ENCODE peak calls at places on chromosomes 2 and 18, in nine cellular contexts. H, N, F, R, G, C, D, T and J are unnamed samples.
A peak's percentile ranks its signal among the peaks of the same experiment; 100 is the strongest.

GRCh38 chr2:80303825-80304521 is 579 bp downstream of the LRRTM1 start:
- DNase-seq in C (no peak), T (no peak), F (no peak), D (no peak), N (no peak), R (no peak), H (peak; percentile 8), G (no peak), J (no peak)

GRCh38 chr2:33395660-33396249 is 80.7 kb upstream of the RASGRP3 start:
- DNase-seq in R (no peak), C (peak; percentile 82), D (peak; percentile 52), T (peak; percentile 54), N (no peak), G (peak; percentile 5), H (peak; percentile 71), F (peak; percentile 13), J (no peak)

GRCh38 chr18:34342960-34343359 is 118.2 kb upstream of the NOL4 start:
- DNase-seq in H (peak; percentile 12), D (no peak), T (no peak), R (no peak), C (peak; percentile 22), G (no peak), F (no peak), N (no peak), J (no peak)

GRCh38 chr2:7915302-7916200 is 766.3 kb upstream of the ID2 start:
- DNase-seq in F (no peak), C (peak; percentile 6), H (peak; percentile 60), G (no peak), N (no peak), R (no peak), T (no peak), D (no peak), J (no peak)

GRCh38 chr2:48504647-48505327 is 25.2 kb upstream of the STON1 start:
- DNase-seq in N (no peak), H (peak; percentile 84), G (no peak), T (no peak), R (no peak), D (peak; percentile 56), F (no peak), C (peak; percentile 77), J (no peak)

GRCh38 chr2:50687327-50687726 is 344.6 kb downstream of the NRXN1 start:
- DNase-seq in N (no peak), R (no peak), F (no peak), C (no peak), G (no peak), H (no peak), D (no peak), T (no peak), J (no peak)

GRCh38 chr2:120863173-120863545 is 127.5 kb downstream of the GLI2 start:
- DNase-seq in H (no peak), G (no peak), F (no peak), N (no peak), R (no peak), T (no peak), D (no peak), C (no peak), J (no peak)

GRCh38 chr2:225010804-225011203 is 31.5 kb downstream of the DOCK10 start:
- DNase-seq in N (no peak), H (peak; percentile 75), D (peak; percentile 84), R (no peak), G (no peak), F (no peak), C (peak; percentile 89), T (no peak), J (no peak)

GRCh38 chr2:216222650-216223352 is 113.7 kb downstream of the XRCC5 start:
- DNase-seq in N (no peak), C (peak; percentile 71), F (no peak), H (peak; percentile 25), R (no peak), D (peak; percentile 63), G (no peak), T (no peak), J (no peak)

GRCh38 chr2:239351687-239352086 is 49.1 kb downstream of the HDAC4 start:
- DNase-seq in R (no peak), D (no peak), F (no peak), H (no peak), T (no peak), N (no peak), G (no peak), C (no peak), J (no peak)

GRCh38 chr2:129747500-129748125 is 231.9 kb upstream of the RAB6C start:
- DNase-seq in F (no peak), N (no peak), R (no peak), D (no peak), H (no peak), G (no peak), C (no peak), T (no peak), J (no peak)

GRCh38 chr2:74146929-74147728 is 583 bp downstream of the BOLA3 start:
- DNase-seq in R (no peak), F (peak; percentile 45), C (peak; percentile 53), T (no peak), G (no peak), H (peak; percentile 59), N (no peak), D (peak; percentile 34), J (no peak)

GRCh38 chr2:55109219-55109891 is 59.1 kb upstream of the RTN4 start:
- DNase-seq in N (no peak), T (peak; percentile 20), R (no peak), F (no peak), D (peak; percentile 32), G (no peak), H (peak; percentile 70), C (peak; percentile 77), J (peak; percentile 80)

GRCh38 chr2:165646321-165646801 is 147.7 kb downstream of the GALNT3 start:
- DNase-seq in C (no peak), F (no peak), R (no peak), H (peak; percentile 92), D (no peak), G (no peak), T (no peak), N (no peak), J (peak; percentile 44)

GRCh38 chr2:98479959-98480524 is 35.4 kb downstream of the INPP4A start:
- DNase-seq in T (peak; percentile 70), F (peak; percentile 47), C (peak; percentile 53), R (no peak), N (peak; percentile 64), H (peak; percentile 57), G (no peak), D (peak; percentile 63), J (peak; percentile 33)

GRCh38 chr18:76658627-76659026 is 163.6 kb upstream of the ZNF516 start:
- DNase-seq in T (no peak), F (peak; percentile 7), N (no peak), H (no peak), D (no peak), G (no peak), C (no peak), R (no peak), J (no peak)

GRCh38 chr2:165294912-165295311 is 55.7 kb downstream of the SCN2A start:
- DNase-seq in T (no peak), R (no peak), D (no peak), C (no peak), N (no peak), H (no peak), G (no peak), F (no peak), J (no peak)

GRCh38 chr2:219020604-219021365 is 20.5 kb downstream of the CFAP65 start:
- DNase-seq in G (no peak), F (no peak), H (peak; percentile 58), T (no peak), D (no peak), N (no peak), C (no peak), R (no peak), J (no peak)